ENCODE peak calls at places on chromosomes 13 and 19, in six cellular contexts. Y is IMR-90, L is ovary, A is heart right ventricle, N is adrenal gland, S is breast epithelium. Q is an unnamed sample. For H3K4me1, the result is how much of the 10 kb centered on the place peaks cover.

GRCh38 chr19:42176649-42176989 is 40.9 kb downstream of the DEDD2 start:
- DNase-seq in Y (no peak), S (no peak), L (no peak), N (no peak), A (no peak), Q (no peak)

GRCh38 chr19:45608948-45609347 is 6.9 kb upstream of the GPR4 start:
- DNase-seq in N (no peak), L (no peak), A (no peak), Y (no peak), S (no peak), Q (no peak)

GRCh38 chr13:33651766-33652165 is 166.2 kb upstream of the RFC3 start:
- DNase-seq in S (no peak), A (no peak), Y (no peak), L (no peak), N (no peak), Q (no peak)

GRCh38 chr13:50358715-50359367 is 343.6 kb downstream of the KCNRG start:
- DNase-seq in L (no peak), S (no peak), Y (no peak), N (no peak), A (no peak), Q (no peak)

GRCh38 chr19:46840157-46840942 is 10.3 kb downstream of the AP2S1 start:
- DNase-seq in N (peak), A (no peak), Y (peak), S (no peak), L (peak), Q (peak)

GRCh38 chr19:13241321-13242104 is 91.3 kb downstream of the IER2 start:
- DNase-seq in A (no peak), S (no peak), N (no peak), L (no peak), Y (no peak), Q (no peak)

GRCh38 chr19:42199440-42200115 is 17.9 kb downstream of the DEDD2 start:
- DNase-seq in A (peak), N (peak), Y (no peak), L (no peak), S (no peak), Q (peak)

GRCh38 chr19:42284066-42284501 is 15.0 kb downstream of the CIC start:
- DNase-seq in S (peak), Y (peak), L (peak), A (peak), N (peak), Q (peak)

GRCh38 chr13:114164027-114164426 is 15.0 kb upstream of the CFAP97D2 start:
- DNase-seq in Y (no peak), L (no peak), S (no peak), N (no peak), A (no peak), Q (peak)

GRCh38 chr19:291561-292280 is 518 bp upstream of the PLPP2 start:
- DNase-seq in A (no peak), S (peak), Y (no peak), N (no peak), L (no peak), Q (peak)

GRCh38 chr19:29516821-29517395 is 8.9 kb upstream of the VSTM2B start:
- DNase-seq in Y (no peak), A (no peak), N (no peak), L (peak), S (no peak), Q (no peak)

GRCh38 chr13:31442605-31443004 is 242.8 kb downstream of the B3GLCT start:
- DNase-seq in Y (no peak), N (no peak), S (no peak), L (no peak), A (no peak), Q (no peak)

GRCh38 chr13:86918682-86919081 is 752.5 kb upstream of the SLITRK5 start:
- DNase-seq in A (no peak), L (no peak), Y (no peak), S (no peak), N (no peak), Q (no peak)

GRCh38 chr19:46813570-46814358 is 25.4 kb upstream of the SLC1A5 start:
- DNase-seq in Y (peak), S (peak), L (peak), A (peak), N (peak), Q (peak)

GRCh38 chr13:32010137-32010536 is 21.4 kb upstream of the FRY start:
- DNase-seq in N (no peak), S (no peak), A (no peak), L (no peak), Y (peak), Q (no peak)

GRCh38 chr19:52229524-52229923 is 39.7 kb downstream of the PPP2R1A start:
- DNase-seq in L (no peak), S (no peak), A (no peak), Y (no peak), N (no peak), Q (no peak)

GRCh38 chr19:33891773-33892172 is 95.1 kb downstream of the KCTD15 start:
- DNase-seq in A (no peak), L (no peak), S (no peak), Y (no peak), N (no peak), Q (no peak)

GRCh38 chr13:109760951-109761350 is 25.4 kb downstream of the IRS2 start:
- DNase-seq in A (no peak), N (no peak), L (no peak), Y (no peak), S (no peak), Q (no peak)

GRCh38 chr13:112725346-112726017 is 35.6 kb downstream of the ATP11A start:
- DNase-seq in A (peak), Y (peak), L (peak), N (peak), S (no peak), Q (no peak)

GRCh38 chr13:64457976-64458375 is 2772.2 kb downstream of the PCDH9 start:
- DNase-seq in S (no peak), N (no peak), L (no peak), A (no peak), Y (peak), Q (no peak)

GRCh38 chr19:51093510-51094345 is 11.0 kb upstream of the KLK14 start:
- DNase-seq in S (no peak), Y (no peak), A (no peak), L (no peak), N (no peak), Q (no peak)

GRCh38 chr13:22079961-22080360 is 409.1 kb downstream of the FGF9 start:
- DNase-seq in S (no peak), A (no peak), N (no peak), L (no peak), Y (no peak), Q (no peak)

GRCh38 chr13:75963318-75963717 is 327.2 kb downstream of the LMO7 start:
- DNase-seq in N (no peak), L (no peak), A (no peak), Y (no peak), S (no peak), Q (no peak)

GRCh38 chr13:72180253-72180952 is 313.4 kb upstream of the DACH1 start:
- DNase-seq in N (no peak), S (no peak), Y (peak), L (no peak), A (no peak), Q (no peak)

GRCh38 chr19:36417752-36418286 is 625 bp downstream of the ZFP82 start:
- DNase-seq in N (no peak), Y (no peak), S (no peak), A (no peak), L (no peak), Q (no peak)

GRCh38 chr19:50008532-50008931 is 16.6 kb downstream of the VRK3 start:
- DNase-seq in A (no peak), Y (no peak), S (no peak), N (no peak), L (no peak), Q (no peak)
- TF ChIP-seq CTCF in A (peak), Y (peak), S (no peak), N (no peak), L (no peak), Q (no peak)

GRCh38 chr19:18396471-18397241 is 766 bp downstream of the LRRC25 start:
- DNase-seq in S (no peak), N (peak), A (no peak), Y (no peak), L (peak), Q (no peak)
- H3K4me1 ChIP-seq in S (under half), N (under half), A (under half), Y (under half), L (under half), Q (under half)

DNA sequence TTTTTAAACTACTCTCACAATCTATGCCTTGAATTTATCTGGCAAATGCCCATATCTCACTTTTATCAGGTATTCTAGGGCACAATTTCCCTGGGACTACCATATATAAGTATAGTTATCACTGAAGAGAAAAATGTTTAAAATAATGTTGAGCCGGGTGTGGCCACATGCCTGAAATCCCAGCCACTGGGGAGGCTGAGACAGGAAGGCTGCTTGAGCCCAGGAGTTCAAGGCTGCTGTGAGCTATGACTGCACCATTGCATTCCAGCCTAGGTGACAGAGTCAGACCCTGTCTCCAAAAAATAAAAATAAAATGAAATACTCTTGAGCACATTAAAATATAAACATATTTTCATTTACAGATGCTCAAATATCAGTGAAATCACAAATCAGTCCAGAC is 4.1 kb downstream of the KATNAL1 start:
- DNase-seq in S (no peak), L (no peak), N (no peak), Y (no peak), A (no peak), Q (no peak)
- H3K4me3 ChIP-seq in S (no peak), L (no peak), N (no peak), Y (no peak), A (no peak), Q (no peak)

GRCh38 chr13:94382520-94382919 is 97.0 kb downstream of the DCT start:
- DNase-seq in L (no peak), N (no peak), S (no peak), A (no peak), Y (no peak), Q (no peak)
- TF ChIP-seq CTCF in L (no peak), N (no peak), S (no peak), A (no peak), Y (no peak), Q (no peak)

GRCh38 chr19:5933391-5933998 is 19.4 kb downstream of the CAPS start:
- DNase-seq in S (no peak), A (no peak), N (no peak), L (no peak), Y (no peak), Q (no peak)
- H3K4me1 ChIP-seq in S (under half), A (under half), N (under half), L (under half), Y (under half), Q (under half)

DNA sequence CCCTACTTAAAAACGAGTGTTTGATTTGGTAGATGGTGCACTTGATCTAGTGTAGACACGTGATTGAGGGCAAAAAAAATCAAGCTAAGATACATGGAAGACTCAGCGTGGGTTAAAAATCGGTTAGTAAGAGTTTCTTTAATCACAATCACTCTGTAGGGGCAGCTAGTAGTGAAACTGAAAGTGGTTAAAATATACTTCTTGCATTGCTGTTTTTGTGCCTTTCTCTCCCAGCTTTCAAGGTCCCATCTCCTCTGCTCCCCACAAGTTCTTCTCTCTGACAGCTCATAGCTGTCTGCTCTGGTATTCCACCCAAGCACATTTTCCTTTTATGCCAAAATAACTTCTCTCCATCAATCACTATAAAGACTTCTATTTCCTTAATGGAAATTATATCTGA is 1089.7 kb downstream of the EFNB2 start:
- DNase-seq in A (no peak), Y (peak), S (no peak), N (no peak), L (no peak), Q (no peak)
- H3K4me3 ChIP-seq in A (no peak), Y (no peak), S (no peak), N (no peak), L (no peak), Q (no peak)

GRCh38 chr13:27830010-27830409 is 37.7 kb downstream of the GSX1 start:
- DNase-seq in A (peak), L (peak), N (peak), S (no peak), Y (no peak), Q (peak)
- TF ChIP-seq CTCF in A (peak), L (peak), N (peak), S (peak), Y (peak), Q (peak)

GRCh38 chr19:10329555-10329954 is 3.8 kb downstream of the RAVER1 start:
- DNase-seq in A (no peak), L (no peak), S (no peak), N (no peak), Y (no peak), Q (no peak)
- H3K4me1 ChIP-seq in A (under half), L (under half), S (under half), N (under half), Y (under half), Q (under half)

GRCh38 chr19:1747285-1748114 is 5.8 kb upstream of the ONECUT3 start:
- DNase-seq in Y (peak), N (peak), S (no peak), A (no peak), L (no peak), Q (no peak)
- H3K4me3 ChIP-seq in Y (no peak), N (no peak), S (no peak), A (no peak), L (no peak), Q (no peak)